ENCODE peak calls at places on chromosomes 13 and 19, in four cellular contexts. D is NCI-H82, X is C1 segment of cervical spinal cord, M is hippocampal formation. E is an unnamed sample.

GRCh38 chr19:10686661-10687517 is 14.3 kb upstream of the QTRT1 start:
- DNase-seq in D (no peak), X (peak; percentile 75), M (peak; percentile 74), E (no peak)

GRCh38 chr13:31043891-31044657 is 111.6 kb downstream of the TEX26 start:
- DNase-seq in D (peak; percentile 92), X (peak; percentile 50), M (peak; percentile 47), E (peak; percentile 89)

GRCh38 chr19:10952809-10953208 is 8.0 kb upstream of the SMARCA4 start:
- DNase-seq in D (no peak), X (no peak), M (no peak), E (no peak)

GRCh38 chr19:33500991-33501390 is 20.6 kb downstream of the PEPD start:
- DNase-seq in D (no peak), X (no peak), M (no peak), E (no peak)

GRCh38 chr13:106859505-106859904 is 291.6 kb upstream of the ARGLU1 start:
- DNase-seq in D (no peak), X (no peak), M (no peak), E (peak; percentile 67)

GRCh38 chr13:110379905-110380341 is 72.8 kb downstream of the COL4A2 start:
- DNase-seq in D (no peak), X (no peak), M (no peak), E (peak; percentile 89)

GRCh38 chr13:112105244-112105681 is 38.3 kb downstream of the SOX1 start:
- DNase-seq in D (no peak), X (no peak), M (no peak), E (no peak)

GRCh38 chr19:27822336-27822735 is 1390.6 kb downstream of the UQCRFS1 start:
- DNase-seq in D (no peak), X (no peak), M (no peak), E (no peak)

GRCh38 chr19:19697589-19697988 is 28.9 kb downstream of the ZNF101 start:
- DNase-seq in D (no peak), X (no peak), M (no peak), E (no peak)

GRCh38 chr19:32227561-32228165 is 117.7 kb upstream of the ZNF507 start:
- DNase-seq in D (peak; percentile 11), X (no peak), M (no peak), E (peak; percentile 27)

GRCh38 chr13:72384879-72385278 is 342.6 kb downstream of the MZT1 start:
- DNase-seq in D (peak; percentile 15), X (no peak), M (no peak), E (peak; percentile 5)

GRCh38 chr19:3642987-3643386 is 16.4 kb upstream of the CACTIN start:
- DNase-seq in D (peak; percentile 28), X (no peak), M (no peak), E (peak; percentile 17)

GRCh38 chr19:45769821-45770191 is 754 bp upstream of the SIX5 start:
- DNase-seq in D (peak; percentile 72), X (no peak), M (peak; percentile 51), E (no peak)

GRCh38 chr19:38173324-38174041 is 50.5 kb downstream of the DPF1 start:
- DNase-seq in D (no peak), X (peak; percentile 92), M (peak; percentile 63), E (no peak)

GRCh38 chr19:51091895-51092873 is 9.5 kb upstream of the KLK14 start:
- DNase-seq in D (no peak), X (no peak), M (no peak), E (no peak)

GRCh38 chr13:19178901-19179593 is 2.6 kb downstream of the TUBA3C start:
- DNase-seq in D (no peak), X (no peak), M (no peak), E (no peak)

GRCh38 chr13:95643009-95643408 is 1.5 kb downstream of the DZIP1 start:
- DNase-seq in D (peak; percentile 23), X (no peak), M (no peak), E (peak; percentile 32)

GRCh38 chr19:18093439-18094161 is 4.0 kb upstream of the MAST3 start:
- DNase-seq in D (peak; percentile 73), X (no peak), M (no peak), E (peak; percentile 63)

GRCh38 chr13:78137404-78138142 is 218.9 kb upstream of the EDNRB start:
- DNase-seq in D (peak; percentile 91), X (no peak), M (peak; percentile 80), E (peak; percentile 92)

GRCh38 chr13:111217661-111218060 is 102.6 kb downstream of the ARHGEF7 start:
- DNase-seq in D (no peak), X (no peak), M (no peak), E (no peak)

GRCh38 chr19:51361228-51361627 is 5.0 kb downstream of the ETFB start:
- DNase-seq in D (no peak), X (no peak), M (no peak), E (no peak)